ENCODE peak calls at places on chromosomes 4 and X, in six cellular contexts. One of them, this sample, is unnamed. For H3K36me3 and H3K9me3, the result is how much of the 10 kb centered on the place peaks cover.

GRCh38 chrX:13013353-13014110 is 30.9 kb downstream of the FAM9C start:
- DNase-seq in breast epithelium: no peak
- DNase-seq in tibial nerve: no peak
- DNase-seq in colonic mucosa: peak
- DNase-seq in SK-N-SH: no peak
- DNase-seq in hepatocyte: peak
- DNase-seq in this sample: peak

GRCh38 chr4:20698382-20698781 is 1.9 kb upstream of the PACRGL start:
- DNase-seq in hepatocyte: no peak
- DNase-seq in breast epithelium: no peak
- DNase-seq in tibial nerve: no peak
- DNase-seq in SK-N-SH: no peak
- DNase-seq in colonic mucosa: no peak
- DNase-seq in this sample: no peak

GRCh38 chr4:16250665-16251365 is 24.5 kb upstream of the TAPT1 start:
- DNase-seq in colonic mucosa: no peak
- DNase-seq in hepatocyte: peak
- DNase-seq in breast epithelium: no peak
- DNase-seq in SK-N-SH: no peak
- DNase-seq in tibial nerve: no peak
- DNase-seq in this sample: no peak

GRCh38 chrX:135382260-135382659 is 39.5 kb upstream of the SMIM10L2A start:
- DNase-seq in colonic mucosa: no peak
- DNase-seq in tibial nerve: no peak
- DNase-seq in hepatocyte: no peak
- DNase-seq in breast epithelium: no peak
- DNase-seq in SK-N-SH: no peak
- DNase-seq in this sample: no peak

GRCh38 chr4:145878501-145879435 is 59.9 kb downstream of the ZNF827 start:
- DNase-seq in hepatocyte: no peak
- DNase-seq in SK-N-SH: peak
- DNase-seq in tibial nerve: no peak
- DNase-seq in colonic mucosa: no peak
- DNase-seq in breast epithelium: no peak
- DNase-seq in this sample: no peak

GRCh38 chr4:22055954-22056353 is 107.4 kb upstream of the KCNIP4 start:
- DNase-seq in breast epithelium: no peak
- DNase-seq in SK-N-SH: no peak
- DNase-seq in colonic mucosa: no peak
- DNase-seq in hepatocyte: no peak
- DNase-seq in tibial nerve: no peak
- DNase-seq in this sample: no peak

GRCh38 chr4:8284391-8284790 is 14.8 kb downstream of the HTRA3 start:
- DNase-seq in tibial nerve: no peak
- DNase-seq in SK-N-SH: no peak
- DNase-seq in colonic mucosa: no peak
- DNase-seq in hepatocyte: no peak
- DNase-seq in breast epithelium: no peak
- DNase-seq in this sample: no peak

GRCh38 chr4:7067147-7067522 is 729 bp downstream of the GRPEL1 start:
- DNase-seq in hepatocyte: no peak
- DNase-seq in SK-N-SH: no peak
- DNase-seq in breast epithelium: no peak
- DNase-seq in tibial nerve: no peak
- DNase-seq in colonic mucosa: peak
- DNase-seq in this sample: peak

GRCh38 chr4:2791518-2792395 is 1.1 kb upstream of the SH3BP2 start:
- DNase-seq in SK-N-SH: peak
- DNase-seq in tibial nerve: peak
- DNase-seq in colonic mucosa: peak
- DNase-seq in hepatocyte: peak
- DNase-seq in breast epithelium: no peak
- DNase-seq in this sample: peak

GRCh38 chrX:54230440-54231148 is 47.5 kb upstream of the FAM120C start:
- DNase-seq in tibial nerve: no peak
- DNase-seq in SK-N-SH: no peak
- DNase-seq in hepatocyte: no peak
- DNase-seq in colonic mucosa: no peak
- DNase-seq in breast epithelium: no peak
- DNase-seq in this sample: no peak

GRCh38 chr4:169058312-169058711 is 48.3 kb upstream of the CBR4 start:
- DNase-seq in breast epithelium: no peak
- DNase-seq in hepatocyte: no peak
- DNase-seq in SK-N-SH: no peak
- DNase-seq in tibial nerve: no peak
- DNase-seq in colonic mucosa: no peak
- DNase-seq in this sample: no peak

GRCh38 chr4:84846985-84847384 is 119.5 kb downstream of the WDFY3 start:
- DNase-seq in breast epithelium: no peak
- DNase-seq in colonic mucosa: no peak
- DNase-seq in SK-N-SH: no peak
- DNase-seq in hepatocyte: no peak
- DNase-seq in tibial nerve: no peak
- DNase-seq in this sample: no peak

GRCh38 chrX:76064825-76065224 is 108.0 kb upstream of the PBDC1 start:
- DNase-seq in colonic mucosa: no peak
- DNase-seq in SK-N-SH: no peak
- DNase-seq in tibial nerve: no peak
- DNase-seq in breast epithelium: no peak
- DNase-seq in hepatocyte: no peak
- DNase-seq in this sample: no peak

GRCh38 chr4:82710202-82710929 is 88.2 kb downstream of the SCD5 start:
- DNase-seq in tibial nerve: no peak
- DNase-seq in hepatocyte: no peak
- DNase-seq in SK-N-SH: no peak
- DNase-seq in breast epithelium: no peak
- DNase-seq in colonic mucosa: no peak
- DNase-seq in this sample: no peak

GRCh38 chr4:176838611-176839411 is 46.1 kb upstream of the VEGFC start:
- DNase-seq in breast epithelium: no peak
- DNase-seq in tibial nerve: no peak
- DNase-seq in colonic mucosa: no peak
- DNase-seq in hepatocyte: no peak
- DNase-seq in SK-N-SH: no peak
- DNase-seq in this sample: no peak

GRCh38 chr4:2259036-2259540 is 2.8 kb downstream of the MXD4 start:
- DNase-seq in tibial nerve: peak
- DNase-seq in breast epithelium: no peak
- DNase-seq in SK-N-SH: no peak
- DNase-seq in colonic mucosa: peak
- DNase-seq in hepatocyte: no peak
- DNase-seq in this sample: peak

GRCh38 chr4:75742451-75742850 is 18.1 kb downstream of the USO1 start:
- DNase-seq in colonic mucosa: no peak
- DNase-seq in hepatocyte: no peak
- DNase-seq in SK-N-SH: no peak
- DNase-seq in tibial nerve: no peak
- DNase-seq in breast epithelium: no peak
- DNase-seq in this sample: no peak

GRCh38 chr4:93810340-93810992 is 18.1 kb upstream of the ATOH1 start:
- DNase-seq in breast epithelium: no peak
- DNase-seq in hepatocyte: no peak
- DNase-seq in tibial nerve: no peak
- DNase-seq in SK-N-SH: no peak
- DNase-seq in colonic mucosa: peak
- DNase-seq in this sample: no peak

GRCh38 chr4:141215972-141216761 is 4.5 kb upstream of the ZNF330 start:
- DNase-seq in tibial nerve: no peak
- DNase-seq in hepatocyte: no peak
- DNase-seq in breast epithelium: no peak
- DNase-seq in colonic mucosa: no peak
- DNase-seq in SK-N-SH: no peak
- DNase-seq in this sample: no peak

GRCh38 chr4:153143527-153144348 is 60.5 kb upstream of the TRIM2 start:
- DNase-seq in colonic mucosa: peak
- DNase-seq in breast epithelium: no peak
- DNase-seq in hepatocyte: peak
- DNase-seq in tibial nerve: no peak
- DNase-seq in SK-N-SH: peak
- DNase-seq in this sample: no peak

GRCh38 chrX:1529756-1530155 is 7.2 kb downstream of the P2RY8 start:
- DNase-seq in tibial nerve: no peak
- DNase-seq in colonic mucosa: no peak
- DNase-seq in breast epithelium: no peak
- DNase-seq in SK-N-SH: no peak
- DNase-seq in hepatocyte: no peak
- DNase-seq in this sample: no peak

GRCh38 chrX:15299945-15300851 is 15.2 kb downstream of the ASB11 start:
- DNase-seq in tibial nerve: no peak
- DNase-seq in hepatocyte: peak
- DNase-seq in SK-N-SH: peak
- DNase-seq in colonic mucosa: no peak
- DNase-seq in breast epithelium: no peak
- DNase-seq in this sample: no peak

GRCh38 chrX:39507034-39507433 is 590.7 kb downstream of the BCOR start:
- DNase-seq in SK-N-SH: no peak
- DNase-seq in colonic mucosa: no peak
- DNase-seq in tibial nerve: no peak
- DNase-seq in hepatocyte: no peak
- DNase-seq in breast epithelium: no peak
- DNase-seq in this sample: no peak

GRCh38 chr4:22625301-22625700 is 67.4 kb upstream of the GBA3 start:
- DNase-seq in SK-N-SH: no peak
- DNase-seq in tibial nerve: no peak
- DNase-seq in colonic mucosa: no peak
- DNase-seq in breast epithelium: no peak
- DNase-seq in hepatocyte: no peak
- DNase-seq in this sample: no peak

GRCh38 chr4:170030121-170030520 is 3.9 kb upstream of the MFAP3L start:
- DNase-seq in colonic mucosa: no peak
- DNase-seq in hepatocyte: no peak
- DNase-seq in SK-N-SH: no peak
- DNase-seq in tibial nerve: no peak
- DNase-seq in breast epithelium: no peak
- DNase-seq in this sample: no peak

GRCh38 chr4:26937136-26937535 is 76.5 kb downstream of the STIM2 start:
- DNase-seq in SK-N-SH: no peak
- DNase-seq in tibial nerve: no peak
- DNase-seq in colonic mucosa: no peak
- DNase-seq in hepatocyte: no peak
- DNase-seq in breast epithelium: no peak
- DNase-seq in this sample: no peak

GRCh38 chrX:11435568-11435967 is 142.4 kb downstream of the AMELX start:
- DNase-seq in hepatocyte: no peak
- DNase-seq in SK-N-SH: no peak
- DNase-seq in tibial nerve: no peak
- DNase-seq in breast epithelium: no peak
- DNase-seq in colonic mucosa: no peak
- DNase-seq in this sample: no peak

GRCh38 chr4:101693842-101694398 is 96.6 kb upstream of the BANK1 start:
- DNase-seq in hepatocyte: no peak
- DNase-seq in tibial nerve: no peak
- DNase-seq in breast epithelium: no peak
- DNase-seq in colonic mucosa: no peak
- DNase-seq in SK-N-SH: peak
- DNase-seq in this sample: no peak

GRCh38 chrX:69371159-69371558 is 133.0 kb upstream of the NALF2 start:
- DNase-seq in tibial nerve: no peak
- DNase-seq in SK-N-SH: no peak
- DNase-seq in colonic mucosa: no peak
- DNase-seq in breast epithelium: no peak
- DNase-seq in hepatocyte: no peak
- DNase-seq in this sample: no peak

GRCh38 chr4:19164334-19164733 is 1087.4 kb upstream of the SLIT2 start:
- DNase-seq in tibial nerve: no peak
- DNase-seq in hepatocyte: no peak
- DNase-seq in breast epithelium: no peak
- DNase-seq in SK-N-SH: no peak
- DNase-seq in colonic mucosa: no peak
- DNase-seq in this sample: no peak

GRCh38 chr4:139085141-139085540 is 69.6 kb downstream of the NOCT start:
- DNase-seq in hepatocyte: no peak
- DNase-seq in colonic mucosa: no peak
- DNase-seq in breast epithelium: no peak
- DNase-seq in tibial nerve: no peak
- DNase-seq in SK-N-SH: no peak
- DNase-seq in this sample: no peak

DNA sequence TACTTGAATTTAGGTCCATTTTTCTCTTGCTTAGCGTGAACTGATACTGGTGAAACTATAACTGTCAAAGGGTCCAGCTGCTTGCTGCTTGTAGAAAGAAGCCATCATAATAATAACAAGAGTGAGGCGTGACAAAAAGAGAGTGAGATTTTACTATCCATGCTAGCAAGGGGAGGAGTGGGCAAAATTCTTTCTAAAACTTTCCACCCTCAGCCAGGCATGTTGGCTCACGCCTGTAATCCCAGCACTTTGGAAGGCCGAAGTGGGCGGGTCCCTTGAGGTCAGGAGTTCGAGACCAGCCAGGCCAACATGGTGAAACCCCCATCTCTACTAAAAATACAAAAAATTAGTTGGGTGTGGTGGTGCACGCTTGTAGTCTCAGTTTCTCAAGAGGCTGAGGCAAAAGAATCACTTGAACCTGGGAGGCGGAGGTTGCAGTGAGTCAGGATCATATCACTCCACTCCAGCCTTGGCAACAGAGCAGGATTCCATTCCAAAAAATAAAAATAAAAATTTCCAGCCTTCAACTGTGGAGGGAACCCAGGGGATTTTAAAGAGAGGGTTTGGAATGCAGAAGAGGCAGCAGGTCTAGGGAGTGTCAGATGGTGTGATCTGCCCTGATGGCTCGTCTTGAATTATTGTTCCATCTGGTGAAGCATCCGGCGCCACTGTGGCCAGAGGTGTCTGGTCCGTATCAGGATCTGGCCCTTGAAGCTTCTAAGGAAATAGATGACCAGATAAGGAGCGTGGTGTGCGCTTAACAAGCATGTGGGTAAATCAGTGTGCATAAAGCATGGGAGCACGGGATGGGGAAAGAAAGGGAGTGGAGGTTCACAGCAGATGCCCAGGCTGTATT is 51.8 kb downstream of the LRP2BP start:
- DNase-seq in hepatocyte: peak
- DNase-seq in SK-N-SH: peak
- DNase-seq in colonic mucosa: no peak
- DNase-seq in tibial nerve: peak
- DNase-seq in breast epithelium: no peak
- DNase-seq in this sample: no peak
- H3K36me3 ChIP-seq in hepatocyte: under half
- H3K36me3 ChIP-seq in SK-N-SH: under half
- H3K36me3 ChIP-seq in colonic mucosa: under half
- H3K36me3 ChIP-seq in tibial nerve: under half
- H3K36me3 ChIP-seq in breast epithelium: under half
- H3K36me3 ChIP-seq in this sample: under half

GRCh38 chr4:123856689-123857545 is 460.3 kb downstream of the SPRY1 start:
- DNase-seq in tibial nerve: no peak
- DNase-seq in hepatocyte: peak
- DNase-seq in SK-N-SH: peak
- DNase-seq in colonic mucosa: peak
- DNase-seq in breast epithelium: no peak
- DNase-seq in this sample: no peak
- TF ChIP-seq CTCF in tibial nerve: no peak
- TF ChIP-seq CTCF in hepatocyte: no peak
- TF ChIP-seq CTCF in SK-N-SH: no peak
- TF ChIP-seq CTCF in colonic mucosa: no peak
- TF ChIP-seq CTCF in breast epithelium: no peak
- TF ChIP-seq CTCF in this sample: peak

GRCh38 chr4:256492-256891 is 48.8 kb downstream of the ZNF732 start:
- DNase-seq in breast epithelium: no peak
- DNase-seq in SK-N-SH: no peak
- DNase-seq in colonic mucosa: no peak
- DNase-seq in tibial nerve: no peak
- DNase-seq in hepatocyte: no peak
- DNase-seq in this sample: no peak
- H3K9me3 ChIP-seq in breast epithelium: half or more
- H3K9me3 ChIP-seq in SK-N-SH: under half
- H3K9me3 ChIP-seq in colonic mucosa: under half
- H3K9me3 ChIP-seq in tibial nerve: half or more
- H3K9me3 ChIP-seq in hepatocyte: under half
- H3K9me3 ChIP-seq in this sample: under half

GRCh38 chr4:81521708-81522107 is 50.0 kb upstream of the RASGEF1B start:
- DNase-seq in breast epithelium: no peak
- DNase-seq in hepatocyte: no peak
- DNase-seq in SK-N-SH: no peak
- DNase-seq in colonic mucosa: no peak
- DNase-seq in tibial nerve: no peak
- DNase-seq in this sample: no peak
- H3K36me3 ChIP-seq in breast epithelium: under half
- H3K36me3 ChIP-seq in hepatocyte: under half
- H3K36me3 ChIP-seq in SK-N-SH: under half
- H3K36me3 ChIP-seq in colonic mucosa: under half
- H3K36me3 ChIP-seq in tibial nerve: under half
- H3K36me3 ChIP-seq in this sample: under half